ENCODE peak calls at places on chromosome 10, in four cellular contexts. L is CMK; G is stimulated activated CD4-positive, alpha-beta T cell treated with anti-CD3 and anti-CD28 coated beads, Interleukin-12 subunit alpha, Interleukin-12 subunit beta, amount 100 ng/mL, for 48 hours; H is Kasumi-1. Z is an unnamed sample.

GRCh38 chr10:13891542-13892431 is 305.0 kb downstream of the PRPF18 start:
- DNase-seq in G (no peak), L (no peak), H (no peak), Z (no peak)

GRCh38 chr10:11757452-11757819 is 15.3 kb downstream of the ECHDC3 start:
- DNase-seq in G (no peak), L (no peak), H (no peak), Z (no peak)

GRCh38 chr10:88759366-88760101 is at the start of gene LIPN:
- DNase-seq in G (no peak), H (peak), L (no peak), Z (peak)

GRCh38 chr10:112265745-112266144 is 17.5 kb upstream of the TECTB start:
- DNase-seq in G (no peak), H (no peak), L (no peak), Z (no peak)

GRCh38 chr10:121654021-121654545 is 55.8 kb upstream of the FGFR2 start:
- DNase-seq in H (no peak), L (no peak), G (no peak), Z (no peak)

GRCh38 chr10:44946201-44946600 is 13.4 kb upstream of the RASSF4 start:
- DNase-seq in H (peak), L (no peak), G (no peak), Z (no peak)

GRCh38 chr10:8435186-8436055 is 380.9 kb downstream of the GATA3 start:
- DNase-seq in L (no peak), G (no peak), H (no peak), Z (no peak)

GRCh38 chr10:89332092-89332633 is 4.4 kb downstream of the IFIT3 start:
- DNase-seq in G (no peak), H (peak), L (no peak), Z (no peak)

GRCh38 chr10:73576178-73576889 is 14.8 kb downstream of the USP54 start:
- DNase-seq in G (no peak), L (no peak), H (no peak), Z (no peak)

GRCh38 chr10:132536241-132536963 is 1.2 kb upstream of the INPP5A start:
- DNase-seq in L (no peak), H (peak), G (no peak), Z (no peak)

GRCh38 chr10:80537705-80538480 is at the start of gene SH2D4B:
- DNase-seq in G (no peak), H (no peak), L (no peak), Z (no peak)

GRCh38 chr10:87593702-87594101 is 66.0 kb upstream of the PAPSS2 start:
- DNase-seq in G (no peak), L (no peak), H (no peak), Z (no peak)

GRCh38 chr10:48773580-48773979 is 88.9 kb downstream of the WDFY4 start:
- DNase-seq in L (no peak), H (no peak), G (no peak), Z (no peak)

GRCh38 chr10:116287906-116288501 is 15.0 kb upstream of the GFRA1 start:
- DNase-seq in G (no peak), L (no peak), H (peak), Z (peak)

GRCh38 chr10:86293323-86293840 is 73.2 kb downstream of the GRID1 start:
- DNase-seq in H (no peak), G (no peak), L (no peak), Z (no peak)

GRCh38 chr10:130021373-130021950 is 57.4 kb upstream of the EBF3 start:
- DNase-seq in H (no peak), G (no peak), L (no peak), Z (peak)

GRCh38 chr10:120012566-120012965 is 120.0 kb downstream of the SEC23IP start:
- DNase-seq in H (no peak), G (no peak), L (no peak), Z (no peak)

GRCh38 chr10:96502561-96503267 is 11.0 kb downstream of the TLL2 start:
- DNase-seq in H (no peak), G (no peak), L (no peak), Z (no peak)

GRCh38 chr10:117007080-117007479 is 2.1 kb upstream of the SHTN1 start:
- DNase-seq in G (no peak), L (no peak), H (no peak), Z (no peak)

GRCh38 chr10:114427124-114427852 is 23.0 kb upstream of the AFAP1L2 start:
- DNase-seq in G (no peak), H (no peak), L (no peak), Z (no peak)

GRCh38 chr10:70671229-70671588 is 1.1 kb upstream of the ADAMTS14 start:
- DNase-seq in G (no peak), L (no peak), H (no peak), Z (peak)

GRCh38 chr10:83881647-83882046 is 257.7 kb upstream of the GHITM start:
- DNase-seq in G (no peak), L (no peak), H (no peak), Z (no peak)

GRCh38 chr10:89845541-89846275 is 144.3 kb downstream of the KIF20B start:
- DNase-seq in H (no peak), G (no peak), L (no peak), Z (no peak)

GRCh38 chr10:107098326-107098725 is 66.2 kb downstream of the SORCS1 start:
- DNase-seq in H (no peak), G (no peak), L (no peak), Z (no peak)

GRCh38 chr10:132570771-132571564 is 33.4 kb downstream of the INPP5A start:
- DNase-seq in H (no peak), G (no peak), L (no peak), Z (peak)

GRCh38 chr10:3907514-3907913 is 122.5 kb upstream of the KLF6 start:
- DNase-seq in H (no peak), G (no peak), L (no peak), Z (no peak)

GRCh38 chr10:9234191-9234590 is 1179.7 kb downstream of the GATA3 start:
- DNase-seq in H (no peak), L (no peak), G (no peak), Z (no peak)

GRCh38 chr10:119516381-119517234 is 25.9 kb downstream of the RGS10 start:
- DNase-seq in H (peak), G (peak), L (peak), Z (peak)

GRCh38 chr10:114683162-114683561 is 25.1 kb upstream of the ABLIM1 start:
- DNase-seq in H (no peak), L (no peak), G (no peak), Z (no peak)

GRCh38 chr10:35641430-35642015 is 573 bp downstream of the FZD8 start:
- DNase-seq in L (no peak), G (no peak), H (peak), Z (no peak)

GRCh38 chr10:93749218-93749799 is 8.4 kb upstream of the LGI1 start:
- DNase-seq in H (no peak), G (no peak), L (no peak), Z (no peak)

GRCh38 chr10:102965455-102965854 is 47.4 kb downstream of the CNNM2 start:
- DNase-seq in L (no peak), G (no peak), H (no peak), Z (no peak)

GRCh38 chr10:43284341-43284910 is 17.6 kb upstream of the RASGEF1A start:
- DNase-seq in L (no peak), G (no peak), H (peak), Z (no peak)

GRCh38 chr10:2986341-2986933 is 80.9 kb upstream of the PFKP start:
- DNase-seq in G (no peak), H (peak), L (no peak), Z (peak)

GRCh38 chr10:103661198-103661950 is 167.9 kb downstream of the NEURL1 start:
- DNase-seq in H (peak), L (no peak), G (peak), Z (peak)

GRCh38 chr10:14040787-14041631 is 289.7 kb downstream of the FRMD4A start:
- DNase-seq in G (no peak), L (no peak), H (no peak), Z (no peak)

GRCh38 chr10:88471909-88472308 is 111.2 kb downstream of the RNLS start:
- DNase-seq in L (no peak), G (no peak), H (no peak), Z (no peak)

GRCh38 chr10:119933179-119933578 is 40.6 kb downstream of the SEC23IP start:
- DNase-seq in L (peak), G (no peak), H (peak), Z (no peak)

GRCh38 chr10:69292449-69292848 is 14.2 kb downstream of the HK1 start:
- DNase-seq in G (no peak), L (peak), H (no peak), Z (no peak)